ENCODE peak calls at places on chromosomes 12 and 14, in five cellular contexts. J, H, W, X and M are unnamed samples.

GRCh38 chr14:22689186-22689585 is 45.0 kb upstream of the OR6J1 start:
- DNase-seq in J (no peak), H (no peak), W (no peak), X (no peak), M (no peak)

GRCh38 chr12:90543393-90543792 is 411.6 kb downstream of the CCER1 start:
- DNase-seq in J (no peak), H (no peak), W (no peak), X (no peak), M (no peak)

GRCh38 chr14:29548948-29549370 is 378.7 kb downstream of the PRKD1 start:
- DNase-seq in J (no peak), H (peak), W (peak), X (no peak), M (peak)

GRCh38 chr12:6769003-6769389 is 2.8 kb downstream of the PTMS start:
- DNase-seq in J (no peak), H (no peak), W (peak), X (no peak), M (peak)

GRCh38 chr12:130602251-130602650 is 113.8 kb downstream of the RIMBP2 start:
- DNase-seq in J (no peak), H (no peak), W (no peak), X (no peak), M (no peak)

GRCh38 chr14:103749452-103749851 is 33.8 kb downstream of the ZFYVE21 start:
- DNase-seq in J (no peak), H (no peak), W (peak), X (no peak), M (no peak)

GRCh38 chr12:69239922-69240624 is 704 bp downstream of the CPSF6 start:
- DNase-seq in J (peak), H (peak), W (peak), X (no peak), M (peak)

GRCh38 chr14:60722163-60722835 is 1.9 kb downstream of the SIX4 start:
- DNase-seq in J (peak), H (peak), W (peak), X (peak), M (peak)

GRCh38 chr12:43692064-43692463 is 66.5 kb downstream of the PUS7L start:
- DNase-seq in J (no peak), H (no peak), W (no peak), X (no peak), M (no peak)

GRCh38 chr12:31118831-31119530 is 45.3 kb downstream of the DDX11 start:
- DNase-seq in J (no peak), H (peak), W (peak), X (no peak), M (no peak)

GRCh38 chr14:102796661-102797190 is 19.5 kb downstream of the TRAF3 start:
- DNase-seq in J (no peak), H (no peak), W (no peak), X (no peak), M (no peak)

GRCh38 chr12:30046376-30046775 is 262.6 kb upstream of the TMTC1 start:
- DNase-seq in J (no peak), H (no peak), W (no peak), X (no peak), M (no peak)

GRCh38 chr14:66038214-66038977 is 447.8 kb upstream of the CCDC196 start:
- DNase-seq in J (no peak), H (no peak), W (no peak), X (no peak), M (no peak)

GRCh38 chr14:57089901-57090300 is 178.8 kb downstream of the EXOC5 start:
- DNase-seq in J (no peak), H (peak), W (peak), X (no peak), M (peak)

GRCh38 chr12:116244474-116245090 is 32.9 kb downstream of the MED13L start:
- DNase-seq in J (no peak), H (no peak), W (no peak), X (no peak), M (no peak)

GRCh38 chr12:104190151-104190550 is 25.4 kb upstream of the TXNRD1 start:
- DNase-seq in J (no peak), H (no peak), W (no peak), X (no peak), M (no peak)